ENCODE peak calls at places on chromosome 15, in eight cellular contexts. I is psoas muscle; B is stimulated activated CD4-positive, alpha-beta T cell treated with anti-CD3 and anti-CD28 coated beads, TNF-alpha, amount 100 ng/mL, for 24 hours; T is D341Med; X is HFF-Myc; C is NCI-H524 treated with DMSO at 0.1 percent for 48 hours; E is AG09309; Y is spleen. N is an unnamed sample.

GRCh38 chr15:44009056-44009455 is 182.3 kb downstream of the WDR76 start:
- DNase-seq in I (no peak), B (no peak), T (no peak), X (no peak), C (no peak), E (peak), Y (no peak), N (no peak)

GRCh38 chr15:35014265-35014664 is 26.2 kb upstream of the ZNF770 start:
- DNase-seq in I (no peak), B (no peak), T (no peak), X (no peak), C (no peak), E (no peak), Y (no peak), N (no peak)

GRCh38 chr15:40465939-40466338 is 4.8 kb upstream of the CHST14 start:
- DNase-seq in I (no peak), B (no peak), T (no peak), X (no peak), C (no peak), E (no peak), Y (peak), N (no peak)

GRCh38 chr15:99702895-99703602 is 30.2 kb downstream of the LYSMD4 start:
- DNase-seq in I (no peak), B (no peak), T (no peak), X (no peak), C (no peak), E (no peak), Y (no peak), N (no peak)

GRCh38 chr15:68561146-68561545 is 17.6 kb upstream of the CORO2B start:
- DNase-seq in I (no peak), B (no peak), T (no peak), X (no peak), C (peak), E (no peak), Y (peak), N (no peak)

GRCh38 chr15:70212288-70212962 is 114.7 kb upstream of the TLE3 start:
- DNase-seq in I (no peak), B (no peak), T (no peak), X (no peak), C (no peak), E (no peak), Y (no peak), N (no peak)

GRCh38 chr15:96020133-96020532 is 310.4 kb upstream of the NR2F2 start:
- DNase-seq in I (no peak), B (no peak), T (no peak), X (no peak), C (no peak), E (no peak), Y (no peak), N (no peak)

GRCh38 chr15:71411538-71412482 is 296.5 kb downstream of the THSD4 start:
- DNase-seq in I (no peak), B (no peak), T (no peak), X (no peak), C (no peak), E (peak), Y (no peak), N (peak)

GRCh38 chr15:81023483-81024264 is 23.0 kb downstream of the TLNRD1 start:
- DNase-seq in I (peak), B (no peak), T (no peak), X (peak), C (no peak), E (peak), Y (peak), N (peak)

GRCh38 chr15:36831125-36831914 is 251.9 kb downstream of the CDIN1 start:
- DNase-seq in I (no peak), B (no peak), T (no peak), X (no peak), C (no peak), E (peak), Y (no peak), N (no peak)

GRCh38 chr15:40354408-40355171 is 3.4 kb upstream of the DISP2 start:
- DNase-seq in I (no peak), B (no peak), T (peak), X (no peak), C (peak), E (no peak), Y (peak), N (peak)

GRCh38 chr15:50259276-50259675 is 6.2 kb downstream of the HDC start:
- DNase-seq in I (no peak), B (no peak), T (no peak), X (no peak), C (no peak), E (no peak), Y (no peak), N (no peak)

GRCh38 chr15:71654714-71655174 is 155.6 kb upstream of the NR2E3 start:
- DNase-seq in I (no peak), B (no peak), T (no peak), X (no peak), C (no peak), E (no peak), Y (no peak), N (no peak)

GRCh38 chr15:73141216-73141900 is 89.1 kb downstream of the NEO1 start:
- DNase-seq in I (no peak), B (no peak), T (no peak), X (no peak), C (no peak), E (no peak), Y (no peak), N (no peak)

GRCh38 chr15:55402707-55403106 is 5.5 kb downstream of the CCPG1 start:
- DNase-seq in I (no peak), B (no peak), T (no peak), X (no peak), C (no peak), E (no peak), Y (no peak), N (no peak)